ENCODE peak calls at places on chromosomes 16 and 17, in ten cellular contexts. B, V, X, H, I, W, C, E, S and R are unnamed samples.
A peak's percentile ranks its signal among the peaks of the same experiment; 100 is the strongest.

GRCh38 chr16:2082171-2082982 is 34.6 kb downstream of the TSC2 start:
- DNase-seq in W (no peak), B (peak; percentile 95), X (no peak), V (no peak), H (no peak), I (no peak), C (no peak), S (no peak), E (peak; percentile 40), R (no peak)

GRCh38 chr17:21066394-21066793 is 23.6 kb upstream of the USP22 start:
- DNase-seq in S (no peak), H (no peak), V (peak; percentile 45), B (no peak), E (no peak), C (no peak), I (no peak), W (no peak), X (no peak), R (no peak)

GRCh38 chr16:73268311-73268997 is 220.5 kb upstream of the ZFHX3 start:
- DNase-seq in I (peak; percentile 70), V (peak; percentile 30), S (no peak), X (no peak), B (no peak), C (no peak), E (no peak), W (no peak), H (no peak), R (no peak)

GRCh38 chr16:17831330-17831729 is 360.6 kb upstream of the XYLT1 start:
- DNase-seq in B (no peak), H (no peak), I (peak; percentile 62), X (no peak), E (no peak), S (no peak), V (peak; percentile 20), C (no peak), W (no peak), R (no peak)

GRCh38 chr17:31724026-31724425 is 135.0 kb downstream of the COPRS start:
- DNase-seq in E (no peak), W (no peak), C (no peak), S (no peak), B (no peak), X (no peak), H (no peak), I (no peak), V (peak; percentile 38), R (no peak)

GRCh38 chr16:9844361-9844760 is 337.9 kb downstream of the GRIN2A start:
- DNase-seq in I (no peak), X (no peak), B (no peak), E (no peak), V (peak; percentile 63), W (no peak), H (no peak), C (no peak), S (no peak), R (no peak)

GRCh38 chr16:4285167-4285566 is 12.3 kb upstream of the TFAP4 start:
- DNase-seq in I (no peak), C (no peak), V (no peak), S (no peak), E (no peak), H (no peak), W (no peak), B (no peak), X (no peak), R (no peak)

GRCh38 chr16:48586083-48586482 is 23.9 kb downstream of the N4BP1 start:
- DNase-seq in V (no peak), H (no peak), X (no peak), W (no peak), E (no peak), C (no peak), S (no peak), I (no peak), B (no peak), R (no peak)

GRCh38 chr16:29820271-29820701 is at the start of gene MVP:
- DNase-seq in X (peak; percentile 83), I (no peak), E (peak; percentile 76), C (peak; percentile 90), B (peak; percentile 77), W (peak; percentile 27), S (peak; percentile 91), H (no peak), V (peak; percentile 87), R (peak; percentile 50)

DNA sequence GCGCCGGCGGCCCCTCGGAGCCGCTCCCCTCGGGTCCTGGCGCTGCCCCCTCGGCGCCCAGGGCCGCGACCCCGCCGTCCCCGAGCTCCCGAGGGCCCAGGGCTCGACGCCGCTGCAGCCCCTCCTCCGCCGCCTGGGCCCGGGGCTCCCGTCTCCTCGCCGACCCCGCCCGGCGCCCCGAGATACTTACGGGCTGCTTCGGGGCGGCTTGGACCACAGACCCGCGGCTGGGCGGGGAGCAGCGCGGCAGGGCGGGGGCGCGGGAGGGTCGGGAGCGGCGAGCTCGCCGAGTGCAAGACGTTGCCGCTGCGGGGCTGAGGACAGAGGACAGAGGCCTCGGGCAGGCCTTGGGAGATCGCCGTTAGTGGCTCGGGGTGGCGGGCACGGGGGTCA is 290 bp downstream of the TOB1 start:
- DNase-seq in C (no peak), W (no peak), X (no peak), H (no peak), I (no peak), S (no peak), E (no peak), B (no peak), V (no peak), R (no peak)
- H3K27ac ChIP-seq in C (peak overlapping the region; percentile 100), W (peak overlapping the region; percentile 97), X (peak overlapping the region; percentile 97), H (peak overlapping the region; percentile 68), I (peak overlapping the region; percentile 94), S (peak overlapping the region; percentile 95), E (peak overlapping the region; percentile 99), B (peak overlapping the region; percentile 96), V (peak overlapping the region; percentile 75), R (peak overlapping the region; percentile 85)

GRCh38 chr17:77781536-77781935 is 177.0 kb upstream of the TNRC6C start:
- DNase-seq in E (no peak), S (no peak), B (no peak), H (no peak), V (no peak), W (no peak), C (no peak), I (no peak), X (no peak), R (no peak)
- H3K4me3 ChIP-seq in E (no peak overlapping the region), S (no peak overlapping the region), B (no peak overlapping the region), H (no peak overlapping the region), V (no peak overlapping the region), W (no peak overlapping the region), C (no peak overlapping the region), I (no peak overlapping the region), X (no peak overlapping the region), R (no peak overlapping the region)

GRCh38 chr17:9878791-9879525 is 26.1 kb downstream of the RCVRN start:
- DNase-seq in X (no peak), S (no peak), H (no peak), B (no peak), W (no peak), E (no peak), V (peak; percentile 57), I (no peak), C (no peak), R (no peak)

GRCh38 chr17:9878361-9878760 is 26.7 kb downstream of the RCVRN start:
- DNase-seq in V (no peak), B (no peak), I (no peak), S (no peak), C (no peak), H (no peak), W (no peak), X (no peak), E (no peak), R (no peak)

GRCh38 chr17:9875441-9875840 is 29.6 kb downstream of the RCVRN start:
- DNase-seq in V (peak; percentile 72), S (no peak), B (no peak), H (no peak), E (no peak), I (peak; percentile 79), X (no peak), W (no peak), C (no peak), R (no peak)

GRCh38 chr17:9883451-9883850 is 21.6 kb downstream of the RCVRN start:
- DNase-seq in W (no peak), I (no peak), C (no peak), H (no peak), X (no peak), E (no peak), S (no peak), B (no peak), V (no peak), R (no peak)

DNA sequence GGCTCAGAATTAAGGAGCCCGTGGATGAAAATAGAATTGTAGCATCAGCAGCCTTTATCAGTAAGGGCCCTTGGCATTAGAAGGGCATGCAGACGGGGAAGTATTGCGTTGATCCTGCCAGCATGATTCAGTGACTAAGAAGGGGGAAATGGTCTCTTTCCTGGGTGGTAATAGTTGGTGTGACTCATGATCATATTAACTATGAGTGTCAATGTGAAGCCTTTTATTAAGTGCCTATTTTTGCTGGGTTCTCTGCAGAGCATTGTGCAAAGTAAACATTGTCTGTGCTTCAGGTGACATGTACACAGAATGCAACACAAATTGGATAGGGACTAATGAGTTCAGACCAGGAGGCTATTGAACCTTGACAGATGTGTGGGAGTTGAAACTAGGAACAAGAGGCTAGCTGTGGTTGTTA is 24.5 kb downstream of the RCVRN start:
- DNase-seq in W (no peak), X (no peak), H (peak; percentile 1), E (no peak), B (no peak), I (no peak), S (no peak), V (peak; percentile 66), C (no peak), R (no peak)
- H3K27ac ChIP-seq in W (no peak overlapping the region), X (no peak overlapping the region), H (no peak overlapping the region), E (no peak overlapping the region), B (no peak overlapping the region), I (no peak overlapping the region), S (no peak overlapping the region), V (no peak overlapping the region), C (no peak overlapping the region), R (no peak overlapping the region)

GRCh38 chr17:52213451-52213850 is 54.9 kb upstream of the CA10 start:
- DNase-seq in X (no peak), V (no peak), B (no peak), E (no peak), W (no peak), S (no peak), I (no peak), C (no peak), H (no peak), R (no peak)

GRCh38 chr17:52212851-52213250 is 54.3 kb upstream of the CA10 start:
- DNase-seq in I (no peak), V (no peak), B (no peak), S (no peak), C (no peak), H (no peak), X (no peak), E (no peak), W (no peak), R (no peak)

GRCh38 chr17:52207786-52208185 is 49.3 kb upstream of the CA10 start:
- DNase-seq in I (no peak), H (no peak), V (no peak), S (no peak), E (no peak), X (no peak), B (no peak), W (no peak), C (no peak), R (no peak)

DNA sequence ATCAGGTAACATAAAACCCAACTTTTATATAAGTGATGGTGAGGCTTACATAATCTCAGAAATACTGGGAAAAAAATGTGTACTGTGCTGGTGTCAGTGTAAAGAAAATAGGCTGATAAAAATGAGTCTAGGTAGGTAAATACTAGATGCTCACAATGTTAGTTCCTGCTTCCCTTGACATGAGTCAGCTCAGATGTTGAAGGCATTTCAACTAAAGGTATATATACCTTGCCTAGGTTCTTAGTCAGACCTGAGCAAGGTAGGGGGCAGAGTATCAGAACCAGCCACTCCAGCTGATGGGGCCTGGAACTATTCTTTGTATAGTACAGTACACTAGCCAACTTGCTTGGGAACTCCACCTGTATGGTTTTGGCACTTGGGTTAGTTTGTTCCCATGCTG is 51.0 kb upstream of the CA10 start:
- DNase-seq in W (no peak), C (no peak), E (no peak), H (no peak), V (no peak), I (no peak), B (no peak), S (no peak), X (no peak), R (no peak)
- H3K4me3 ChIP-seq in W (no peak overlapping the region), C (no peak overlapping the region), E (no peak overlapping the region), H (no peak overlapping the region), V (no peak overlapping the region), I (no peak overlapping the region), B (no peak overlapping the region), S (no peak overlapping the region), X (no peak overlapping the region), R (no peak overlapping the region)